ENCODE peak calls at places on chromosomes 7 and 10, in ten cellular contexts. F is hypothalamus, E is NCI-H2171, Q is dorsolateral prefrontal cortex, R is NCI-H2081, U is hippocampal formation, D is AML-193, A is NCI-H460, G is EH, N is activated B cell treated with CpG ODN at 0.5 μM for 24 hours. J is an unnamed sample.
A peak's percentile ranks its signal among the peaks of the same experiment; 100 is the strongest.

GRCh38 chr7:95318501-95318900 is 5.8 kb downstream of the PON1 start:
- DNase-seq in A (no peak), N (no peak), G (no peak), E (peak; percentile 47), F (no peak), D (no peak), R (peak; percentile 92), Q (no peak), U (no peak), J (no peak)

GRCh38 chr7:109101332-109101731 is 531.7 kb downstream of the DNAJB9 start:
- DNase-seq in N (no peak), D (no peak), Q (no peak), E (no peak), G (no peak), R (no peak), A (no peak), F (no peak), U (no peak), J (no peak)

GRCh38 chr10:132536241-132536963 is 1.2 kb upstream of the INPP5A start:
- DNase-seq in F (no peak), N (peak; percentile 21), U (no peak), G (no peak), R (no peak), A (no peak), E (no peak), Q (peak; percentile 48), D (peak; percentile 24), J (no peak)

GRCh38 chr10:65684896-65685295 is 1240.9 kb upstream of the LRRTM3 start:
- DNase-seq in A (no peak), U (no peak), N (no peak), R (no peak), E (no peak), D (no peak), F (no peak), G (no peak), Q (no peak), J (no peak)

GRCh38 chr10:77456414-77456813 is 181.2 kb downstream of the KCNMA1 start:
- DNase-seq in R (peak; percentile 83), Q (peak; percentile 56), E (peak; percentile 12), D (no peak), F (no peak), A (no peak), U (no peak), G (no peak), N (no peak), J (no peak)

GRCh38 chr7:78959471-78959870 is 494.0 kb downstream of the MAGI2 start:
- DNase-seq in A (peak; percentile 15), N (no peak), U (no peak), Q (no peak), R (no peak), D (no peak), E (no peak), G (peak; percentile 24), F (no peak), J (no peak)

GRCh38 chr7:50426280-50427045 is 23.7 kb downstream of the FIGNL1 start:
- DNase-seq in A (no peak), D (no peak), N (no peak), R (no peak), Q (no peak), E (no peak), U (no peak), G (no peak), F (no peak), J (no peak)

GRCh38 chr7:130210181-130210935 is 2.7 kb downstream of the SSMEM1 start:
- DNase-seq in G (peak; percentile 81), D (no peak), A (no peak), F (no peak), R (peak; percentile 19), Q (no peak), U (no peak), N (no peak), E (no peak), J (no peak)

GRCh38 chr7:157797361-157797760 is 460.6 kb downstream of the DNAJB6 start:
- DNase-seq in D (no peak), N (no peak), E (no peak), R (no peak), A (no peak), Q (no peak), F (no peak), G (no peak), U (no peak), J (no peak)

GRCh38 chr7:149861728-149862045 is 12.1 kb upstream of the ATP6V0E2 start:
- DNase-seq in E (no peak), F (no peak), A (no peak), G (no peak), U (no peak), R (no peak), D (no peak), Q (no peak), N (no peak), J (no peak)

GRCh38 chr10:106571216-106571954 is 593.1 kb downstream of the SORCS1 start:
- DNase-seq in A (peak; percentile 70), E (no peak), G (peak; percentile 73), Q (no peak), U (peak; percentile 76), F (peak; percentile 8), D (no peak), R (no peak), N (no peak), J (peak; percentile 54)

GRCh38 chr10:6445671-6446278 is 134.3 kb downstream of the PRKCQ start:
- DNase-seq in F (peak; percentile 9), A (peak; percentile 16), N (no peak), Q (peak; percentile 70), D (peak; percentile 31), U (peak; percentile 70), E (no peak), G (peak; percentile 25), R (peak; percentile 1), J (no peak)

GRCh38 chr7:156614434-156615264 is 25.9 kb upstream of the RNF32 start:
- DNase-seq in R (no peak), U (no peak), D (no peak), A (no peak), N (no peak), Q (no peak), F (no peak), G (peak; percentile 2), E (no peak), J (no peak)

GRCh38 chr10:96377816-96378294 is 19.1 kb upstream of the OPALIN start:
- DNase-seq in N (no peak), F (no peak), U (no peak), Q (no peak), D (no peak), G (peak; percentile 50), A (no peak), R (no peak), E (no peak), J (no peak)

GRCh38 chr7:29322023-29322712 is 127.6 kb downstream of the CHN2 start:
- DNase-seq in Q (no peak), E (no peak), G (no peak), A (no peak), F (no peak), D (no peak), R (peak; percentile 96), N (no peak), U (no peak), J (no peak)

GRCh38 chr7:24576171-24577052 is 3.2 kb downstream of the PALS2 start:
- DNase-seq in U (peak; percentile 61), R (peak; percentile 79), N (no peak), Q (no peak), A (peak; percentile 52), E (no peak), G (peak; percentile 75), F (no peak), D (peak; percentile 39), J (no peak)

GRCh38 chr10:73339436-73339835 is 19.2 kb downstream of the CFAP70 start:
- DNase-seq in D (no peak), A (no peak), R (no peak), Q (no peak), E (no peak), F (peak; percentile 55), G (no peak), N (no peak), U (no peak), J (no peak)

GRCh38 chr7:140159487-140159886 is 17.3 kb downstream of the KDM7A start:
- DNase-seq in A (no peak), F (no peak), G (peak; percentile 84), E (no peak), N (no peak), Q (no peak), U (no peak), D (no peak), R (no peak), J (peak; percentile 38)

GRCh38 chr10:21989453-21990154 is 13.9 kb downstream of the DNAJC1 start:
- DNase-seq in G (peak; percentile 66), R (peak; percentile 55), U (peak; percentile 69), A (peak; percentile 55), Q (peak; percentile 54), F (peak; percentile 53), N (no peak), D (peak; percentile 58), E (peak; percentile 8), J (peak; percentile 43)

GRCh38 chr7:1922071-1922869 is 252.2 kb downstream of the ELFN1 start:
- DNase-seq in U (no peak), D (no peak), Q (no peak), A (no peak), E (no peak), R (no peak), G (peak; percentile 64), F (no peak), N (no peak), J (no peak)

GRCh38 chr10:126203746-126204145 is 184.5 kb downstream of the ADAM12 start:
- DNase-seq in D (no peak), G (no peak), R (no peak), F (no peak), Q (no peak), E (no peak), U (no peak), A (no peak), N (no peak), J (no peak)

GRCh38 chr10:110304780-110305421 is at the start of gene SMNDC1:
- DNase-seq in E (peak; percentile 92), A (peak; percentile 99), D (peak; percentile 92), R (peak; percentile 96), N (peak; percentile 93), G (peak; percentile 99), Q (peak; percentile 99), U (peak; percentile 96), F (peak; percentile 97), J (peak; percentile 90)

GRCh38 chr10:86192147-86192546 is 174.4 kb downstream of the GRID1 start:
- DNase-seq in U (no peak), E (no peak), N (no peak), R (no peak), Q (no peak), A (no peak), G (no peak), D (no peak), F (no peak), J (no peak)

GRCh38 chr10:74733612-74734011 is 92.8 kb upstream of the KAT6B start:
- DNase-seq in Q (no peak), D (no peak), F (no peak), U (no peak), R (no peak), G (no peak), A (no peak), N (no peak), E (no peak), J (no peak)

GRCh38 chr10:85222300-85222699 is 893.9 kb downstream of the CCSER2 start:
- DNase-seq in G (no peak), Q (no peak), U (peak; percentile 0), A (no peak), F (no peak), N (no peak), D (no peak), R (no peak), E (no peak), J (no peak)

GRCh38 chr10:54133201-54133600 is 667.8 kb downstream of the PCDH15 start:
- DNase-seq in R (peak; percentile 17), E (no peak), G (no peak), D (no peak), U (no peak), A (no peak), Q (no peak), N (no peak), F (no peak), J (no peak)

GRCh38 chr10:34979938-34980337 is 110.2 kb downstream of the CUL2 start:
- DNase-seq in Q (no peak), A (no peak), N (no peak), E (no peak), R (no peak), D (no peak), G (no peak), F (no peak), U (no peak), J (no peak)

GRCh38 chr10:125159932-125160855 is at the start of gene CTBP2:
- DNase-seq in D (no peak), N (no peak), U (no peak), G (peak; percentile 74), E (peak; percentile 50), R (peak; percentile 26), Q (no peak), F (no peak), A (peak; percentile 60), J (no peak)

J was measured in skeletal muscle cell.